ENCODE peak calls at places on chromosomes 2 and 18, in ten cellular contexts. One of them, this sample, is unnamed.

GRCh38 chr2:16022548-16023240 is 82.3 kb downstream of the MYCN start:
- DNase-seq in LoVo: no peak
- DNase-seq in head of caudate nucleus: no peak
- DNase-seq in KG1: no peak
- DNase-seq in activated T-helper 1 cell treated with anti-CD3 and anti-CD28 coated beads, Interleukin-2, amount 50 U/mL, for 16 hours: no peak
- DNase-seq in iris pigment epithelial cell: no peak
- DNase-seq in SW 1271: no peak
- DNase-seq in foreskin keratinocyte: no peak
- DNase-seq in T1000: no peak
- DNase-seq in NCI-H524 treated with DMSO at 0.1 percent for 48 hours: no peak
- DNase-seq in this sample: no peak

GRCh38 chr2:73823416-73823815 is 5.3 kb upstream of the STAMBP start:
- DNase-seq in LoVo: no peak
- DNase-seq in iris pigment epithelial cell: no peak
- DNase-seq in T1000: no peak
- DNase-seq in foreskin keratinocyte: no peak
- DNase-seq in NCI-H524 treated with DMSO at 0.1 percent for 48 hours: no peak
- DNase-seq in KG1: no peak
- DNase-seq in head of caudate nucleus: no peak
- DNase-seq in activated T-helper 1 cell treated with anti-CD3 and anti-CD28 coated beads, Interleukin-2, amount 50 U/mL, for 16 hours: no peak
- DNase-seq in SW 1271: no peak
- DNase-seq in this sample: no peak

GRCh38 chr2:180017764-180018163 is 10.7 kb upstream of the CWC22 start:
- DNase-seq in KG1: no peak
- DNase-seq in LoVo: no peak
- DNase-seq in foreskin keratinocyte: no peak
- DNase-seq in head of caudate nucleus: no peak
- DNase-seq in SW 1271: no peak
- DNase-seq in NCI-H524 treated with DMSO at 0.1 percent for 48 hours: no peak
- DNase-seq in T1000: peak; percentile 73
- DNase-seq in activated T-helper 1 cell treated with anti-CD3 and anti-CD28 coated beads, Interleukin-2, amount 50 U/mL, for 16 hours: no peak
- DNase-seq in iris pigment epithelial cell: peak; percentile 23
- DNase-seq in this sample: no peak

GRCh38 chr2:126995652-126996377 is 97.1 kb downstream of the TEX51 start:
- DNase-seq in SW 1271: no peak
- DNase-seq in head of caudate nucleus: no peak
- DNase-seq in iris pigment epithelial cell: no peak
- DNase-seq in foreskin keratinocyte: no peak
- DNase-seq in LoVo: no peak
- DNase-seq in NCI-H524 treated with DMSO at 0.1 percent for 48 hours: no peak
- DNase-seq in T1000: no peak
- DNase-seq in activated T-helper 1 cell treated with anti-CD3 and anti-CD28 coated beads, Interleukin-2, amount 50 U/mL, for 16 hours: no peak
- DNase-seq in KG1: peak; percentile 21
- DNase-seq in this sample: no peak

GRCh38 chr2:119011162-119011909 is 69.3 kb downstream of the MARCO start:
- DNase-seq in LoVo: peak; percentile 50
- DNase-seq in KG1: no peak
- DNase-seq in SW 1271: peak; percentile 8
- DNase-seq in head of caudate nucleus: peak; percentile 55
- DNase-seq in NCI-H524 treated with DMSO at 0.1 percent for 48 hours: no peak
- DNase-seq in T1000: no peak
- DNase-seq in foreskin keratinocyte: no peak
- DNase-seq in activated T-helper 1 cell treated with anti-CD3 and anti-CD28 coated beads, Interleukin-2, amount 50 U/mL, for 16 hours: no peak
- DNase-seq in iris pigment epithelial cell: peak; percentile 39
- DNase-seq in this sample: no peak

GRCh38 chr2:24973812-24974211 is 2.1 kb upstream of the DNAJC27 start:
- DNase-seq in T1000: no peak
- DNase-seq in KG1: no peak
- DNase-seq in SW 1271: no peak
- DNase-seq in NCI-H524 treated with DMSO at 0.1 percent for 48 hours: no peak
- DNase-seq in activated T-helper 1 cell treated with anti-CD3 and anti-CD28 coated beads, Interleukin-2, amount 50 U/mL, for 16 hours: no peak
- DNase-seq in foreskin keratinocyte: no peak
- DNase-seq in iris pigment epithelial cell: no peak
- DNase-seq in LoVo: no peak
- DNase-seq in head of caudate nucleus: no peak
- DNase-seq in this sample: no peak

GRCh38 chr2:230784840-230785239 is 72.2 kb downstream of the CAB39 start:
- DNase-seq in foreskin keratinocyte: peak; percentile 82
- DNase-seq in KG1: no peak
- DNase-seq in NCI-H524 treated with DMSO at 0.1 percent for 48 hours: no peak
- DNase-seq in head of caudate nucleus: no peak
- DNase-seq in activated T-helper 1 cell treated with anti-CD3 and anti-CD28 coated beads, Interleukin-2, amount 50 U/mL, for 16 hours: no peak
- DNase-seq in iris pigment epithelial cell: no peak
- DNase-seq in LoVo: no peak
- DNase-seq in T1000: no peak
- DNase-seq in SW 1271: no peak
- DNase-seq in this sample: no peak

GRCh38 chr2:100106460-100106859 is 35.9 kb downstream of the AFF3 start:
- DNase-seq in iris pigment epithelial cell: no peak
- DNase-seq in foreskin keratinocyte: no peak
- DNase-seq in SW 1271: no peak
- DNase-seq in NCI-H524 treated with DMSO at 0.1 percent for 48 hours: no peak
- DNase-seq in KG1: no peak
- DNase-seq in LoVo: no peak
- DNase-seq in activated T-helper 1 cell treated with anti-CD3 and anti-CD28 coated beads, Interleukin-2, amount 50 U/mL, for 16 hours: no peak
- DNase-seq in T1000: no peak
- DNase-seq in head of caudate nucleus: peak; percentile 46
- DNase-seq in this sample: no peak

GRCh38 chr18:28127763-28128737 is 48.9 kb downstream of the CDH2 start:
- DNase-seq in LoVo: no peak
- DNase-seq in head of caudate nucleus: no peak
- DNase-seq in SW 1271: no peak
- DNase-seq in foreskin keratinocyte: no peak
- DNase-seq in KG1: no peak
- DNase-seq in T1000: no peak
- DNase-seq in NCI-H524 treated with DMSO at 0.1 percent for 48 hours: no peak
- DNase-seq in activated T-helper 1 cell treated with anti-CD3 and anti-CD28 coated beads, Interleukin-2, amount 50 U/mL, for 16 hours: no peak
- DNase-seq in iris pigment epithelial cell: peak; percentile 77
- DNase-seq in this sample: no peak

GRCh38 chr2:240925576-240926515 is 19.7 kb downstream of the CROCC2 start:
- DNase-seq in LoVo: no peak
- DNase-seq in foreskin keratinocyte: no peak
- DNase-seq in head of caudate nucleus: peak; percentile 1
- DNase-seq in SW 1271: no peak
- DNase-seq in iris pigment epithelial cell: no peak
- DNase-seq in NCI-H524 treated with DMSO at 0.1 percent for 48 hours: no peak
- DNase-seq in T1000: no peak
- DNase-seq in KG1: no peak
- DNase-seq in activated T-helper 1 cell treated with anti-CD3 and anti-CD28 coated beads, Interleukin-2, amount 50 U/mL, for 16 hours: peak; percentile 2
- DNase-seq in this sample: no peak

This sample was measured in AG09309.